ENCODE peak calls at places on chromosome 2, in six cellular contexts. V is upper lobe of left lung; O is endodermal cell; Q is keratinocyte; A is K562; P is effector memory CD4-positive, alpha-beta T cell. R is an unnamed sample.

GRCh38 chr2:64383881-64384280 is 70.1 kb upstream of the LGALSL start:
- DNase-seq in V (no peak), O (no peak), Q (no peak), A (no peak), P (no peak), R (no peak)

GRCh38 chr2:225824748-225825449 is 425.4 kb downstream of the NYAP2 start:
- DNase-seq in V (no peak), O (peak; percentile 75), Q (no peak), A (no peak), P (no peak), R (no peak)

GRCh38 chr2:62014102-62014501 is 108.6 kb downstream of the COMMD1 start:
- DNase-seq in V (peak; percentile 37), O (no peak), Q (no peak), A (peak; percentile 18), P (no peak), R (peak; percentile 19)

GRCh38 chr2:15840969-15841368 is 99.4 kb upstream of the MYCN start:
- DNase-seq in V (no peak), O (peak; percentile 31), Q (no peak), A (no peak), P (no peak), R (peak; percentile 7)

GRCh38 chr2:122988395-122989221 is 1036.5 kb upstream of the CNTNAP5 start:
- DNase-seq in V (no peak), O (peak; percentile 71), Q (no peak), A (no peak), P (no peak), R (no peak)

GRCh38 chr2:32591669-32592463 is 36.0 kb upstream of the TTC27 start:
- DNase-seq in V (no peak), O (no peak), Q (no peak), A (peak; percentile 82), P (no peak), R (no peak)

GRCh38 chr2:77521931-77522470 is at the start of gene LRRTM4:
- DNase-seq in V (no peak), O (peak; percentile 69), Q (no peak), A (no peak), P (no peak), R (no peak)

GRCh38 chr2:222264791-222265320 is 33.9 kb downstream of the PAX3 start:
- DNase-seq in V (no peak), O (no peak), Q (no peak), A (no peak), P (no peak), R (no peak)

GRCh38 chr2:43405829-43406228 is 179.4 kb upstream of the ZFP36L2 start:
- DNase-seq in V (no peak), O (no peak), Q (no peak), A (no peak), P (no peak), R (no peak)

GRCh38 chr2:171323971-171324528 is 109.7 kb downstream of the METTL8 start:
- DNase-seq in V (no peak), O (no peak), Q (no peak), A (no peak), P (no peak), R (no peak)
- H3K4me3 ChIP-seq in V (no peak overlapping the region), O (no peak overlapping the region), Q (no peak overlapping the region), A (no peak overlapping the region), P (no peak overlapping the region), R (no peak overlapping the region)

DNA sequence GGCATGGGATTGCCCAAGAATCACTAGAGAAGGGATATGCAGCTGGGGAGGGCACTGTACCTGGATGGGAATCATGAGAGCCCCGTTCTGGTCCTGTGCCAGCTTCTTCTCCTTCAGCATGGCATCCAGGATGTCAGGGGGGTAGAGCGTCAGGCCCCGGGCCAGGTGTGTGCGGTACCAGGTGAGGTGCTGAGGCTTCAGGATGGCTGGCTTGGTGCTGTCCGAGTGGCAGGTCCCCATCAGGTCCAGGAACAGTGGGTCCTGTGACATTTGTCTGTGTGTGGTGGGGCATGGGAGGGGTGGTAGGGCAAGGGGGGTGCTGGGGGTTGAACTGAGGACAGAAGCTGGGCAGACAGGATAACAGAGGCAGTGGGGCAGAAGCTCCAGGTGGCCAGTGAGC is 13.2 kb downstream of the CFAP65 start:
- DNase-seq in V (no peak), O (no peak), Q (no peak), A (no peak), P (no peak), R (no peak)
- H3K27me3 ChIP-seq in V (no peaks in the 10 kb centered on the region), O (peaks cover 4% of the 10 kb centered on the region), Q (peaks cover 18% of the 10 kb centered on the region), A (peaks cover 5% of the 10 kb centered on the region), P (no peaks in the 10 kb centered on the region), R (no peaks in the 10 kb centered on the region)

GRCh38 chr2:49661809-49662208 is 507.5 kb upstream of the FSHR start:
- DNase-seq in V (no peak), O (no peak), Q (no peak), A (no peak), P (no peak), R (no peak)
- H3K4me1 ChIP-seq in V (no peaks in the 10 kb centered on the region), O (no peaks in the 10 kb centered on the region), Q (no peaks in the 10 kb centered on the region), A (no peaks in the 10 kb centered on the region), P (no peaks in the 10 kb centered on the region), R (no peaks in the 10 kb centered on the region)

GRCh38 chr2:19988600-19988999 is 1.3 kb downstream of the WDR35 start:
- DNase-seq in V (no peak), O (no peak), Q (no peak), A (no peak), P (no peak), R (no peak)
- H3K4me3 ChIP-seq in V (no peak overlapping the region), O (peak overlapping the region; percentile 91), Q (no peak overlapping the region), A (peak overlapping the region; percentile 74), P (no peak overlapping the region), R (peak overlapping the region; percentile 58)

DNA sequence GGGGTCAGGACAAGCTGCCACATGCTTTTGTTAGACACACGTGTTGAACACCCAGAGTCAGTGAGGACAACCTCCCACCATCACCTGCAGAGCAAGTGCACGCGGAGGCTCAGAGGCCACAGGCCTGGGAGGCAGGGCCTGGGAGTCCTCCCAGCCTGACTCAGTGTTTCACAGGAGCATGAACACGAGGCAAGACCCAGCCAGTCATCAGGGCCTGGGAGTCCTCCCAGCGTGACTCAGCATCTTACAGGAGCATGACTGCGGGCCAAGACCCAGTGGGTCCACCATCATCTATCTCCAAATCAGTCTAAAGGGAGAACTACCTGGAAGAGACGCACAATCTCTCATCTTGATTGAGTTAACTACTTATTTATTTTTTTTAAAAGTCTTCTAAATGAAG is 112.6 kb upstream of the PXDN start:
- DNase-seq in V (no peak), O (no peak), Q (no peak), A (peak; percentile 37), P (no peak), R (no peak)
- H3K27me3 ChIP-seq in V (peaks cover 8% of the 10 kb centered on the region), O (peaks cover 23% of the 10 kb centered on the region), Q (peaks cover 4% of the 10 kb centered on the region), A (peaks cover 5% of the 10 kb centered on the region), P (no peaks in the 10 kb centered on the region), R (no peaks in the 10 kb centered on the region)

DNA sequence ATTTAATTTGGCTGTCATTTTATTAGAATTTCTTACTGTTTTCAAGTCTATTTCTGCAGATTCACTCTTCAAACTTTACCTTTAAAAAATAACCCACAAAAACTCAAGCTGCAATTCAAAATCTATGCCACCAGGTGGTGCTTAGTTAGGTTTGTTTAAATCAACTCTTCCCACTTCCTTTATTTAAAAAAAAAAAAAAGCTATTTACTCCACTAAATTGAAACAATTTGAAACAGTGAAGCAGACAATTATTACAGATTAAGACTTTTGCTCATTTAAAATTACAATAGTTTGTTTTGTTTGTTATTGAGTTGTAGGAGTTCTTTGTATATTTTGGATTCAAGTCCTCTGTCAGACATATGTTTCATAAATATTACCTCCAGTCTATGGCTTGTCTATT is 300.0 kb downstream of the PDE11A start:
- DNase-seq in V (no peak), O (no peak), Q (no peak), A (peak; percentile 45), P (no peak), R (no peak)
- H3K4me1 ChIP-seq in V (no peaks in the 10 kb centered on the region), O (peaks cover 5% of the 10 kb centered on the region), Q (peaks cover 5% of the 10 kb centered on the region), A (no peaks in the 10 kb centered on the region), P (no peaks in the 10 kb centered on the region), R (no peaks in the 10 kb centered on the region)

DNA sequence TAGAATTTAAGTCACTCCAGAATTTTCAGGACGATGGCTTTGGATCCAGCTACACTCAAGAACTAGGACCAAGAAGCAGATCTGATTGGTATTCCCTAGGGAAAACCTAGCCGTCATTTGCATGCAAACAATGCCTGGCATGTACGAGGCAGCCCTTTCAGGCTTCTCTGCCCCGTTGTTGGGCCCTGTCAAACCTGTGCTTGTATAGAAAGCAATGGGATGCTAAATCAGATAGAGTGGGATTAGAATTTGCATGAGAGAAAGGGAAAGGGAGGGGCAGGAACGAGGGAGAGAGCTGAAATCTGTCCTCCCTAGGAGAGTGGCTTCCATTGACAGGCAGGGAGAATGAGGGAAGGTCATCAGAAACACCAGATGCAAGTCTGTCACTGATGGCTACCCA is 28.6 kb downstream of the ARID5A start:
- DNase-seq in V (no peak), O (peak; percentile 81), Q (no peak), A (no peak), P (no peak), R (no peak)
- H3K4me3 ChIP-seq in V (no peak overlapping the region), O (no peak overlapping the region), Q (no peak overlapping the region), A (no peak overlapping the region), P (no peak overlapping the region), R (no peak overlapping the region)

GRCh38 chr2:28101123-28101522 is 210.6 kb downstream of the BABAM2 start:
- DNase-seq in V (no peak), O (no peak), Q (peak; percentile 26), A (no peak), P (no peak), R (no peak)
- H3K27me3 ChIP-seq in V (no peaks in the 10 kb centered on the region), O (no peaks in the 10 kb centered on the region), Q (no peaks in the 10 kb centered on the region), A (no peaks in the 10 kb centered on the region), P (no peaks in the 10 kb centered on the region), R (no peaks in the 10 kb centered on the region)

DNA sequence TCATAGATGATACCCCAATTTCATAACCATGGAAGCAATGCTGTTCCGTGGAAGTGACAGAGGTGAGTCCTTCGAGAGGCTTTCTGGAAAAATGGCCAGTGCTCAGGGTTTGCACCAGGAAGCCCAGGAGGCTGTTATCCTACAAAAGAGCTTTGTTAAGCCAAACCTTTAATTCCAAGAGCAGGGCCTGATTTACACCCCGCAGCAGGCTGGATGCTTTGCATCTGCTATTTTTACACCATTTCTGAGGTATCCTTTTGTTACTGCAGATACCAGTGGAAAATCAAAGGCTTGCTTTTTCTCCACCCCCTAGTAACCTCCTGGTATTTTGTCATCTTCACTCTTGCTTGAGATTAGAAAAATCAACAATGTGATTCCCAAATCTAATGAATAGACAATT is 380.6 kb downstream of the SOX11 start:
- DNase-seq in V (no peak), O (no peak), Q (no peak), A (no peak), P (no peak), R (no peak)
- H3K4me1 ChIP-seq in V (peaks cover 3% of the 10 kb centered on the region), O (peaks cover 15% of the 10 kb centered on the region), Q (no peaks in the 10 kb centered on the region), A (no peaks in the 10 kb centered on the region), P (no peaks in the 10 kb centered on the region), R (no peaks in the 10 kb centered on the region)

GRCh38 chr2:73021371-73022010 is 50.0 kb downstream of the SFXN5 start:
- DNase-seq in V (peak; percentile 9), O (no peak), Q (no peak), A (no peak), P (no peak), R (no peak)
- H3K4me3 ChIP-seq in V (no peak overlapping the region), O (no peak overlapping the region), Q (no peak overlapping the region), A (no peak overlapping the region), P (no peak overlapping the region), R (no peak overlapping the region)

R was measured in ascending aorta.